ENCODE peak calls at places on chromosomes 2 and 18, in seven cellular contexts. F is activated gamma-delta T cell treated with anti-CD3 and anti-CD28 coated beads, Interleukin-2, amount 50 U/mL, for 16 hours; P is DMS 273 treated with DMSO at 0.1 percent for 48 hours; A is activated B cell treated with CpG ODN at 0.5 μM for 24 hours; G is stimulated activated CD4-positive, alpha-beta T cell treated with anti-CD3 and anti-CD28 coated beads, Interleukin-12 subunit alpha, Interleukin-12 subunit beta, amount 100 ng/mL, for 4 hours; W is H7; M is NB4. N is an unnamed sample.

GRCh38 chr2:191539068-191539467 is 138.9 kb upstream of the NABP1 start:
- DNase-seq in W (no peak), F (no peak), G (peak), P (no peak), M (peak), A (no peak), N (no peak)

GRCh38 chr2:14363976-14364375 is 268.5 kb upstream of the LRATD1 start:
- DNase-seq in F (no peak), P (no peak), M (no peak), W (no peak), A (no peak), G (no peak), N (no peak)

GRCh38 chr2:27638709-27639108 is 9.9 kb downstream of the GPN1 start:
- DNase-seq in M (no peak), A (no peak), P (no peak), G (no peak), W (no peak), F (no peak), N (no peak)

GRCh38 chr2:109171444-109172334 is 42.7 kb downstream of the SH3RF3 start:
- DNase-seq in F (no peak), G (no peak), W (peak), M (no peak), A (no peak), P (no peak), N (no peak)

GRCh38 chr2:119301413-119301812 is 65.2 kb downstream of the C2orf76 start:
- DNase-seq in G (no peak), P (no peak), A (no peak), F (no peak), M (no peak), W (no peak), N (no peak)

GRCh38 chr2:53202063-53202462 is 565.5 kb upstream of the CHAC2 start:
- DNase-seq in P (peak), W (no peak), G (no peak), M (peak), A (no peak), F (no peak), N (no peak)

GRCh38 chr2:9996321-9996720 is 44.8 kb downstream of the GRHL1 start:
- DNase-seq in G (no peak), W (no peak), A (no peak), F (no peak), M (no peak), P (no peak), N (no peak)

GRCh38 chr18:28048612-28049011 is 128.3 kb downstream of the CDH2 start:
- DNase-seq in A (no peak), W (no peak), M (no peak), G (no peak), F (no peak), P (no peak), N (no peak)

GRCh38 chr2:9532421-9532820 is 23.2 kb downstream of the ADAM17 start:
- DNase-seq in A (no peak), G (no peak), F (no peak), W (no peak), M (no peak), P (no peak), N (no peak)

GRCh38 chr2:191190439-191190838 is 39.6 kb upstream of the STAT4 start:
- DNase-seq in P (no peak), G (no peak), F (no peak), M (no peak), A (no peak), W (no peak), N (no peak)

GRCh38 chr2:191593622-191594416 is 84.1 kb upstream of the NABP1 start:
- DNase-seq in W (no peak), G (no peak), A (no peak), P (no peak), M (no peak), F (no peak), N (no peak)

GRCh38 chr2:57696016-57696415 is 350.6 kb upstream of the VRK2 start:
- DNase-seq in M (no peak), A (no peak), G (no peak), W (no peak), P (no peak), F (no peak), N (no peak)

GRCh38 chr2:20423376-20423775 is 23.5 kb upstream of the RHOB start:
- DNase-seq in G (no peak), A (no peak), F (no peak), M (no peak), P (no peak), W (no peak), N (no peak)

GRCh38 chr2:27884546-27884945 is 5.6 kb downstream of the RBKS start:
- DNase-seq in A (no peak), M (no peak), P (no peak), F (no peak), G (no peak), W (no peak), N (no peak)

GRCh38 chr2:145592362-145592761 is 1072.4 kb upstream of the ZEB2 start:
- DNase-seq in M (no peak), P (no peak), A (no peak), G (no peak), F (no peak), W (no peak), N (no peak)

GRCh38 chr2:120672526-120673204 is 63.0 kb upstream of the GLI2 start:
- DNase-seq in G (no peak), A (no peak), M (peak), F (no peak), P (no peak), W (no peak), N (no peak)

GRCh38 chr2:128535928-128536327 is 217.3 kb upstream of the HS6ST1 start:
- DNase-seq in F (no peak), W (no peak), P (no peak), M (peak), A (no peak), G (no peak), N (no peak)

GRCh38 chr2:134619250-134619649 is 99.5 kb downstream of the TMEM163 start:
- DNase-seq in P (no peak), G (no peak), W (no peak), M (no peak), A (no peak), F (no peak), N (no peak)

GRCh38 chr2:54858021-54858681 is 134.7 kb downstream of the EML6 start:
- DNase-seq in P (no peak), W (no peak), A (no peak), M (peak), F (no peak), G (no peak), N (no peak)

GRCh38 chr2:177108890-177109289 is 103.7 kb upstream of the HNRNPA3 start:
- DNase-seq in F (no peak), G (no peak), M (no peak), W (no peak), P (no peak), A (no peak), N (no peak)

N was measured in activated naive CD8-positive, alpha-beta T cell treated with anti-CD3 and anti-CD28 coated beads, Interleukin-2, amount 10 ng/mL, durations not matched to agents 7 days and 5 days.